ENCODE peak calls at places on chromosomes 13 and 19, in ten cellular contexts. R is transverse colon; A is stimulated activated CD8-positive, alpha-beta memory T cell treated with anti-CD3 and anti-CD28 coated beads, Interleukin-4, amount 100 ng/mL, for 4 hours; I is activated T-cell treated with anti-CD3 and anti-CD28 coated beads for 1 hour; Z is IMR-90; K is ACHN; T is cardiac muscle cell; E is stimulated activated effector memory CD8-positive, alpha-beta T cell treated with anti-CD3 and anti-CD28 coated beads, Interleukin-12 subunit alpha, Interleukin-12 subunit beta, amount 100 ng/mL, for 72 hours; D is AG09309; F is M059J. C is an unnamed sample.

GRCh38 chr19:55283548-55284393 is at the start of gene BRSK1:
- DNase-seq in T (peak), F (peak), K (peak), D (no peak), I (peak), R (peak), E (no peak), A (peak), Z (peak), C (peak)

GRCh38 chr13:34762312-34762711 is 179.8 kb upstream of the NBEA start:
- DNase-seq in T (no peak), E (no peak), Z (no peak), R (no peak), I (no peak), F (no peak), D (no peak), K (peak), A (no peak), C (no peak)

GRCh38 chr13:40619479-40619814 is 47.0 kb downstream of the FOXO1 start:
- DNase-seq in F (peak), I (no peak), T (no peak), E (peak), D (no peak), K (no peak), A (no peak), R (no peak), Z (no peak), C (no peak)

GRCh38 chr13:113476811-113477210 is 13.7 kb downstream of the DCUN1D2 start:
- DNase-seq in R (no peak), I (no peak), D (no peak), A (no peak), E (no peak), F (no peak), Z (no peak), K (no peak), T (no peak), C (no peak)

GRCh38 chr13:105897575-105897974 is 637.9 kb downstream of the EFNB2 start:
- DNase-seq in I (no peak), K (no peak), T (no peak), Z (no peak), R (no peak), D (no peak), E (no peak), A (no peak), F (no peak), C (no peak)

GRCh38 chr19:53774011-53774410 is 50.1 kb downstream of the NLRP12 start:
- DNase-seq in R (no peak), K (no peak), A (no peak), D (no peak), T (no peak), Z (no peak), E (no peak), F (no peak), I (no peak), C (no peak)

GRCh38 chr13:93029536-93029935 is 197.1 kb upstream of the GPC6 start:
- DNase-seq in D (peak), A (no peak), E (no peak), T (no peak), I (no peak), F (no peak), Z (peak), R (no peak), K (no peak), C (no peak)

GRCh38 chr13:109779876-109780516 is 6.4 kb downstream of the IRS2 start:
- DNase-seq in F (no peak), T (no peak), Z (no peak), I (no peak), K (no peak), A (no peak), D (no peak), E (no peak), R (no peak), C (no peak)

GRCh38 chr19:39502640-39503417 is 4.1 kb downstream of the DLL3 start:
- DNase-seq in I (peak), F (no peak), R (peak), E (peak), T (peak), D (no peak), K (no peak), A (peak), Z (peak), C (peak)

GRCh38 chr13:92739306-92739818 is 487.2 kb upstream of the GPC6 start:
- DNase-seq in F (no peak), I (no peak), A (no peak), R (no peak), E (no peak), T (no peak), Z (peak), D (no peak), K (no peak), C (no peak)

GRCh38 chr19:29467824-29468401 is 57.9 kb upstream of the VSTM2B start:
- DNase-seq in A (no peak), T (peak), E (peak), K (peak), Z (peak), I (no peak), D (peak), F (peak), R (no peak), C (peak)

GRCh38 chr19:35519291-35519690 is 5.8 kb upstream of the DMKN start:
- DNase-seq in I (no peak), K (no peak), Z (peak), R (no peak), A (no peak), E (no peak), F (peak), T (no peak), D (peak), C (peak)

GRCh38 chr13:50915562-50915961 is 6.0 kb downstream of the RNASEH2B start:
- DNase-seq in D (no peak), Z (no peak), I (no peak), E (no peak), F (no peak), T (no peak), K (no peak), R (no peak), A (no peak), C (no peak)

GRCh38 chr19:39223703-39224279 is 19.7 kb upstream of the SYCN start:
- DNase-seq in D (no peak), I (no peak), E (no peak), K (peak), F (peak), A (no peak), Z (peak), R (no peak), T (peak), C (peak)

GRCh38 chr19:33773704-33774624 is 22.7 kb upstream of the KCTD15 start:
- DNase-seq in T (no peak), I (no peak), K (no peak), D (no peak), Z (no peak), A (no peak), R (no peak), F (no peak), E (no peak), C (no peak)

GRCh38 chr19:50494186-50495019 is 16.6 kb downstream of the JOSD2 start:
- DNase-seq in F (no peak), A (no peak), T (peak), I (no peak), K (no peak), R (no peak), D (no peak), E (no peak), Z (no peak), C (no peak)

GRCh38 chr13:80251403-80251802 is 89.5 kb downstream of the SPRY2 start:
- DNase-seq in D (no peak), K (no peak), A (no peak), F (peak), E (no peak), R (no peak), I (no peak), Z (peak), T (peak), C (peak)

GRCh38 chr13:112634102-112634501 is 46.1 kb upstream of the TUBGCP3 start:
- DNase-seq in E (no peak), A (no peak), Z (no peak), D (no peak), I (no peak), F (no peak), R (no peak), T (no peak), K (no peak), C (no peak)

GRCh38 chr19:40461669-40462221 is 3.8 kb downstream of the BLVRB start:
- DNase-seq in F (no peak), A (no peak), E (no peak), R (peak), T (no peak), D (no peak), I (no peak), K (no peak), Z (no peak), C (no peak)

GRCh38 chr19:1868971-1869370 is 5.6 kb upstream of the KLF16 start:
- DNase-seq in R (no peak), F (no peak), E (no peak), A (no peak), I (no peak), K (no peak), D (no peak), T (no peak), Z (no peak), C (no peak)

GRCh38 chr19:34173145-34173956 is 1.0 kb downstream of the LSM14A start:
- DNase-seq in T (peak), Z (peak), F (peak), E (peak), A (no peak), K (peak), I (no peak), D (no peak), R (peak), C (peak)

GRCh38 chr13:95540848-95541247 is 11.7 kb upstream of the CLDN10 start:
- DNase-seq in K (no peak), Z (no peak), I (no peak), T (peak), E (no peak), R (no peak), F (no peak), A (no peak), D (no peak), C (no peak)

GRCh38 chr13:44309771-44310767 is 63.6 kb upstream of the SERP2 start:
- DNase-seq in R (peak), K (no peak), A (no peak), T (peak), I (no peak), Z (no peak), D (no peak), E (no peak), F (peak), C (no peak)

GRCh38 chr19:2273356-2274184 is 8.4 kb downstream of the PEAK3 start:
- DNase-seq in Z (peak), D (no peak), A (no peak), K (peak), F (no peak), T (peak), E (peak), R (peak), I (peak), C (peak)

C was measured in ELR.